ENCODE peak calls at places on chromosomes 12 and 14, in seven cellular contexts. S is heart left ventricle, Q is psoas muscle, A is cardiac muscle cell, T is HFFc6, E is upper lobe of right lung, N is stomach. I is an unnamed sample.

GRCh38 chr12:113403435-113404415 is at the start of gene SDS:
- DNase-seq in S (peak), Q (no peak), A (peak), T (no peak), E (no peak), N (peak), I (no peak)

GRCh38 chr14:31902002-31902401 is 175.1 kb upstream of the ARHGAP5 start:
- DNase-seq in S (no peak), Q (no peak), A (no peak), T (no peak), E (no peak), N (peak), I (no peak)

GRCh38 chr14:70808023-70808401 is 1.3 kb downstream of the MAP3K9 start:
- DNase-seq in S (no peak), Q (no peak), A (no peak), T (no peak), E (peak), N (peak), I (no peak)

GRCh38 chr14:53399057-53399456 is 245.9 kb upstream of the DDHD1 start:
- DNase-seq in S (no peak), Q (no peak), A (peak), T (peak), E (no peak), N (no peak), I (no peak)

GRCh38 chr12:6314776-6315175 is 4.3 kb downstream of the PLEKHG6 start:
- DNase-seq in S (no peak), Q (no peak), A (no peak), T (no peak), E (no peak), N (no peak), I (no peak)

GRCh38 chr12:115630133-115630532 is 647.4 kb downstream of the MED13L start:
- DNase-seq in S (no peak), Q (no peak), A (no peak), T (no peak), E (no peak), N (no peak), I (no peak)

GRCh38 chr14:23054000-23054811 is 3.1 kb downstream of the CDH24 start:
- DNase-seq in S (no peak), Q (peak), A (no peak), T (no peak), E (peak), N (no peak), I (no peak)

GRCh38 chr14:70822706-70823185 is 13.4 kb upstream of the MAP3K9 start:
- DNase-seq in S (no peak), Q (no peak), A (peak), T (no peak), E (peak), N (peak), I (no peak)

GRCh38 chr12:31752450-31752849 is 23.6 kb upstream of the AMN1 start:
- DNase-seq in S (no peak), Q (no peak), A (no peak), T (no peak), E (no peak), N (no peak), I (no peak)

GRCh38 chr12:57965766-57966165 is 24.4 kb downstream of the ATP23 start:
- DNase-seq in S (no peak), Q (no peak), A (no peak), T (no peak), E (no peak), N (no peak), I (no peak)

GRCh38 chr12:49875115-49875720 is 28.5 kb downstream of the FAIM2 start:
- DNase-seq in S (no peak), Q (no peak), A (no peak), T (no peak), E (peak), N (no peak), I (no peak)

GRCh38 chr12:57031228-57031670 is 14.9 kb upstream of the TAC3 start:
- DNase-seq in S (no peak), Q (no peak), A (no peak), T (no peak), E (no peak), N (no peak), I (no peak)

GRCh38 chr14:23141706-23142467 is 22.8 kb upstream of the CEBPE start:
- DNase-seq in S (peak), Q (peak), A (peak), T (peak), E (peak), N (peak), I (peak)

GRCh38 chr14:47149326-47149725 is 497.7 kb upstream of the RPL10L start:
- DNase-seq in S (no peak), Q (no peak), A (no peak), T (no peak), E (no peak), N (no peak), I (no peak)

GRCh38 chr12:72365151-72365550 is 93.0 kb downstream of the TRHDE start:
- DNase-seq in S (no peak), Q (no peak), A (no peak), T (no peak), E (no peak), N (no peak), I (no peak)

GRCh38 chr12:41577995-41578394 is 389.9 kb downstream of the PDZRN4 start:
- DNase-seq in S (no peak), Q (no peak), A (no peak), T (no peak), E (no peak), N (no peak), I (no peak)

GRCh38 chr14:52064174-52064573 is 4.7 kb downstream of the NID2 start:
- DNase-seq in S (no peak), Q (no peak), A (no peak), T (no peak), E (no peak), N (no peak), I (no peak)

GRCh38 chr12:10718279-10718821 is 4.8 kb downstream of the YBX3 start:
- DNase-seq in S (no peak), Q (no peak), A (peak), T (peak), E (no peak), N (no peak), I (no peak)

DNA sequence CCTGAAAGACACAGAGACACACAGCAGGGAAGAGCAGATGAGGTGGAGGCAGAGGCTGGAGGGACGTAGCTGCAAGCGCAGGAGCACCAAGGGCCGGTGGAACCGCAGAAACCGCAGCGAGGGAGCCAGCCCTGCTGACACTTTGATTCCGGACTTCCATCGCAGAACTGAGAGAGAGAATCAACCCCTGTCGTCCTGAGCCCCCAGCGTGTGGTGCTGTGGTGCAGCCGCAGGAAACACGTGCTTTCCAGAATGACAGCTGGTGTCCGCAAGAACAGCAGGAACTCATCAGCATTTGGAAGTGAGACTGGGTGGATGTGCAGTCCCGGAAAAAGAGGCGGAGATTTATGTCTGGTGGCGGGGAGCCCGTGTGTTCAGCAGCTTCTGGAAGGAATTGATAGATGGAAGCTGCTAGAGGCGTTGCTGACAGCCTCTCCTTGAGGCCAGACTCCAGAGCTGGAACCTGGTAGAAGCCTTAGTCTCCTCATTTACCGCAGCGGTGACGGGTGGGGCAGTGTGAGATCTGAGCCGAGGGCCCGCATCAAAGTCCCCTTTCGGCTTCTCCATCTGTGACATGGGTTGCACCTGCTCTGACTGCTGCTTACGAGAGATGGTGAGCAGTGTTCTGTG is 21.9 kb upstream of the KLC1 start:
- DNase-seq in S (peak), Q (peak), A (peak), T (peak), E (peak), N (peak), I (peak)
- TF ChIP-seq CTCF in S (no peak), Q (peak), A (peak), T (no peak), E (peak), N (no peak), I (peak)

GRCh38 chr12:121003650-121004049 is 12.6 kb downstream of the C12orf43 start:
- DNase-seq in S (no peak), Q (no peak), A (no peak), T (no peak), E (no peak), N (peak), I (no peak)
- TF ChIP-seq CTCF in S (no peak), Q (no peak), A (no peak), T (peak), E (no peak), N (no peak), I (no peak)

GRCh38 chr14:95073947-95074346 is 83.4 kb downstream of the DICER1 start:
- DNase-seq in S (no peak), Q (no peak), A (no peak), T (no peak), E (no peak), N (no peak), I (no peak)
- TF ChIP-seq CTCF in S (no peak), Q (no peak), A (no peak), T (no peak), E (no peak), N (no peak), I (no peak)

DNA sequence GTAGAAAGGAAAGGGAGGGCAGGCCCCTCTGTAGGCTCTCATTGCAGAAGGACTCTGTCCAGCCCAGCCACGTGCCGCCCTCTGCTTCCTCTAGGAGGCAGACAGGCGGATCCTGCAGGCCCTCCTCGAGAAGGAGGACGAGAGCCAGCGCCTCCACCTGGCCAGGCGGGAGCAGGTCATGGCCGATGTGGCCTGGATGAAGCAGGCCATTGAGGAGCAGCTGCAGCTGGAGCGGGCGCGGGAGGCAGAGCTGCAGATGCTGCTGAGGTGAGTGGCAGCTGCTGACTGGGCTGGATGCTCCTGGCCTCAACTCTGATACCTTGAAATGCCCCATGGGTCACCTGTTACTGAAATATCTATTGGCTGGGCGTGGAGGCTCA is 10.9 kb downstream of the TCHP start:
- DNase-seq in S (no peak), Q (no peak), A (peak), T (peak), E (no peak), N (no peak), I (no peak)
- TF ChIP-seq CTCF in S (no peak), Q (no peak), A (peak), T (peak), E (no peak), N (no peak), I (peak)